ENCODE peak calls at places on chromosomes 16 and 17, in seven cellular contexts. O is MM.1S, Z is AG09309, A is AG04449, E is transverse colon, S is IMR-90, I is GM23338. C is an unnamed sample.

GRCh38 chr17:59277031-59277430 is 54.4 kb upstream of the YPEL2 start:
- DNase-seq in O (peak), Z (no peak), A (no peak), E (no peak), S (no peak), I (no peak), C (no peak)

GRCh38 chr16:70476272-70477020 is 22.1 kb downstream of the FCSK start:
- DNase-seq in O (peak), Z (peak), A (peak), E (no peak), S (peak), I (no peak), C (peak)

GRCh38 chr16:69494993-69495392 is 70.6 kb downstream of the CYB5B start:
- DNase-seq in O (no peak), Z (no peak), A (no peak), E (peak), S (no peak), I (peak), C (peak)

GRCh38 chr17:50292465-50292864 is 18.2 kb downstream of the TMEM92 start:
- DNase-seq in O (no peak), Z (no peak), A (no peak), E (no peak), S (peak), I (no peak), C (no peak)

GRCh38 chr17:59424331-59424730 is 92.9 kb downstream of the YPEL2 start:
- DNase-seq in O (peak), Z (no peak), A (no peak), E (no peak), S (no peak), I (no peak), C (no peak)

GRCh38 chr17:59357929-59358328 is 26.5 kb downstream of the YPEL2 start:
- DNase-seq in O (no peak), Z (no peak), A (no peak), E (no peak), S (peak), I (no peak), C (peak)

GRCh38 chr16:2664522-2665096 is 17.7 kb upstream of the KCTD5 start:
- DNase-seq in O (no peak), Z (no peak), A (no peak), E (no peak), S (no peak), I (no peak), C (no peak)

GRCh38 chr17:64155751-64156544 is 26.0 kb upstream of the ERN1 start:
- DNase-seq in O (no peak), Z (no peak), A (no peak), E (peak), S (peak), I (no peak), C (peak)

GRCh38 chr16:53358884-53359283 is 75.4 kb upstream of the RBL2 start:
- DNase-seq in O (no peak), Z (no peak), A (no peak), E (no peak), S (no peak), I (no peak), C (no peak)

GRCh38 chr16:50603206-50604064 is 55.2 kb downstream of the NKD1 start:
- DNase-seq in O (no peak), Z (no peak), A (no peak), E (peak), S (no peak), I (no peak), C (peak)

GRCh38 chr16:85425061-85425662 is 188.0 kb upstream of the GSE1 start:
- DNase-seq in O (no peak), Z (no peak), A (no peak), E (no peak), S (no peak), I (no peak), C (no peak)

GRCh38 chr16:62940573-62940972 is 904.3 kb upstream of the CDH8 start:
- DNase-seq in O (no peak), Z (no peak), A (no peak), E (no peak), S (no peak), I (peak), C (no peak)

GRCh38 chr16:81444448-81445121 is at the start of gene CMIP:
- DNase-seq in O (peak), Z (no peak), A (no peak), E (peak), S (peak), I (peak), C (peak)

GRCh38 chr17:17751996-17752821 is 71.0 kb downstream of the RAI1 start:
- DNase-seq in O (peak), Z (peak), A (peak), E (peak), S (peak), I (peak), C (peak)
- TF ChIP-seq CTCF in O (peak), Z (no peak), A (peak), E (no peak), S (peak), I (peak), C (no peak)

DNA sequence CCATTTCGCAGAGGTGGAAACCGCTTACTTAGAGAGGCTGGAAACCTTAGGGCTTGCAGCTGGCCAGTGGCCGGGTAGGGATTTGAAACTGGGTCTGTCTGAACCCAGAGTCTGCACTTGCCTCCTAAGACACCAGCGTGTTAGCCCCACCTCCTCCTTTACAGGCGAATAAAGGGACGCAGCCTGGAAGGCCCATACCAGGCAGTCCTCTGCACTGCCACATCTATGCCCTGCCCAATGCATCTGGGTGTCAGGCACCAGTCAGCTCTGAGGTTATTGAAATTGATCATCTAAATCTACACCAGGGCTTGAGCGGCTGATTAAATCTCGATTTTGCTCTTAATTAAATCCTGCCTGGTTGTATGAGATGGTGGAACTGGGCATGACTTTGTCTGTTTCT is 19.9 kb upstream of the NAGS start:
- DNase-seq in O (no peak), Z (no peak), A (no peak), E (no peak), S (no peak), I (peak), C (no peak)
- H3K4me3 ChIP-seq in O (no peak), Z (no peak), A (peak), E (no peak), S (no peak), I (peak), C (no peak)

DNA sequence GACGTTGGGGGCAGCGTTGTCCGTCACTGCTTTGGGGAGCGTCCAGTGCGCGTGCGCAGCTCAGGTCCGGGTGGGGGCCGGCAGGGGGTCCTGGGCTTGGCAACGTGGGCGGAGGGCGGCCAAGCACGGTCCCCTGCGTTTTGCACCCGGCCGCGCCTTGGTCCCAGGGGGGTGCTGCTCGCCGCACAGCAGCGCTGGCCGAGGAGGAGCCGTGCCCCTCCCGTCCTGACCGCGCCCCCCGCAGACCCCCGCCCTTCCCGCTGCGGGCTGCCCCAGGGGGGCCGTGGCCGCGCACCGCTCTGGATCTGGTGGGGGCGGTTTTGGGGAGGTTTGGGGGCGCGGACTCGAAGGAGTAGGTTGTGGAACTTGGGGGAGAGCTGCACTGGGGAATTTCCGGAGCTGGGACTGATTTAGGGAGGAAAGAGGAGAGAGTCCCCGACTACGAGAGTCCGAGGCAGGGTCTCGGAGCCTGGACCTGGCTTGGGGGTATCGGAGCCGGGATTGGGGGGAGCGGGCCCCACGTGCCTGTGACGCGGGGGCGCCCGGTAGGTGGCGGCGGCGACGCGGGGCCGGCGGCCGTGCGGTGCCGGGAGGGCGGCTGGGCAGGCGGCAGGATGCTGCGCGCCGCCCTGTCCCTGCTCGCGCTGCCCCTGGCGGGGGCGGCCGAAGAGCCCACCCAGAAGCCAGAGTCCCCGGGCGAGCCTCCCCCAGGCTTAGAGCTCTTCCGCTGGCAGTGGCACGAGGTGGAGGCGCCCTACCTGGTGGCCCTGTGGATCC is at the start of gene SLC9A5:
- DNase-seq in O (no peak), Z (no peak), A (no peak), E (no peak), S (no peak), I (peak), C (no peak)
- TF ChIP-seq CTCF in O (no peak), Z (no peak), A (peak), E (no peak), S (peak), I (no peak), C (no peak)

GRCh38 chr16:84110527-84110926 is 6.2 kb downstream of the MBTPS1 start:
- DNase-seq in O (peak), Z (no peak), A (no peak), E (no peak), S (no peak), I (no peak), C (no peak)
- H3K4me3 ChIP-seq in O (peak), Z (no peak), A (no peak), E (no peak), S (no peak), I (no peak), C (no peak)

DNA sequence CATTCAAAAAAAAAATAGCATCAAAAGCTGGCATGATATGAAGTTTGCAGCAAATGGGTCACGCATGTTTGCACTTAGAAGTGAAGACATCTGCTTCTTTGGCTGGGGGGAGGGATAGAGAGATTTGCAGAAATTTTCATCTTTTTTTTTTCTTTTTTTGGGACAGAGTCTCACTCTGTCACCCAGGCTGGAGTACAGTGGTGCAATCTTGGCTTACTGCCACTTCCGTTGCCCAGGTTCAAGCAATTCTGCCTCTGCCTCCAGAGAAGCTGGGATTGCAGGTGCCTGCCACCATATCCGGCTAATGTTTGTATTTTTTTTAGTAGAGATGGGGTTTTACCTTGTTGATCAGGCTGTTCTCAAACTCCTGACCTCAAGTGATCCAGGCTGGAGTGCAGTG is 478.3 kb upstream of the EEF2KMT start:
- DNase-seq in O (no peak), Z (no peak), A (no peak), E (no peak), S (no peak), I (no peak), C (no peak)
- TF ChIP-seq CTCF in O (no peak), Z (no peak), A (no peak), E (no peak), S (no peak), I (no peak), C (no peak)

GRCh38 chr16:88534731-88535141 is 35.5 kb upstream of the ZC3H18 start:
- DNase-seq in O (no peak), Z (no peak), A (no peak), E (peak), S (peak), I (peak), C (peak)
- H3K4me3 ChIP-seq in O (peak), Z (peak), A (peak), E (peak), S (peak), I (peak), C (no peak)

DNA sequence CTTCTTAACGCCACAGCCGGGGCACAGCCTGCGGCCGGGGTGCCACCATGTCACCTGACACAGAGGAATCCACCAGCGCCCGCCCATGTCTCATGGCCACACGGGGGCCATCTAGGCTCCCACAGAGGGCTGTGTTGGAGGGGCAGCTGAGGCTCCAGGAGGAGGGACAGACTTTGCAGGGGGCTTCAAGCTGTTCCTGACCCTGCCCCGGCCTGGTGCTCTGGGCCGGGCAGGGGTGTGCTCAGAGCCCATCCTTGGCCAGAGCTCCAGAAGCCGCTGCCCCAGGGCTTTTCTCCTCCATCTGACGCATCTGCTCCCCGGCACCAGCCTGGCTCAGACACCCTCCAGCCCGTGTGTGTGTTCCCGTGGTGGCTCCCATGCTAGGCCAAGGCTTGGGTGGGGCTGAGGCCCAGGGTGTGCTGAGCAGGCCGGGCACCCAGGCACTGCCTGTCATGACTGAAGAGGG is 7.8 kb upstream of the SLC38A10 start:
- DNase-seq in O (no peak), Z (no peak), A (no peak), E (no peak), S (no peak), I (no peak), C (no peak)
- TF ChIP-seq CTCF in O (no peak), Z (no peak), A (peak), E (no peak), S (no peak), I (peak), C (no peak)

GRCh38 chr17:2708585-2709172 is 2.9 kb downstream of the CLUH start:
- DNase-seq in O (no peak), Z (no peak), A (no peak), E (no peak), S (no peak), I (no peak), C (no peak)
- H3K4me3 ChIP-seq in O (no peak), Z (no peak), A (no peak), E (peak), S (no peak), I (no peak), C (no peak)

DNA sequence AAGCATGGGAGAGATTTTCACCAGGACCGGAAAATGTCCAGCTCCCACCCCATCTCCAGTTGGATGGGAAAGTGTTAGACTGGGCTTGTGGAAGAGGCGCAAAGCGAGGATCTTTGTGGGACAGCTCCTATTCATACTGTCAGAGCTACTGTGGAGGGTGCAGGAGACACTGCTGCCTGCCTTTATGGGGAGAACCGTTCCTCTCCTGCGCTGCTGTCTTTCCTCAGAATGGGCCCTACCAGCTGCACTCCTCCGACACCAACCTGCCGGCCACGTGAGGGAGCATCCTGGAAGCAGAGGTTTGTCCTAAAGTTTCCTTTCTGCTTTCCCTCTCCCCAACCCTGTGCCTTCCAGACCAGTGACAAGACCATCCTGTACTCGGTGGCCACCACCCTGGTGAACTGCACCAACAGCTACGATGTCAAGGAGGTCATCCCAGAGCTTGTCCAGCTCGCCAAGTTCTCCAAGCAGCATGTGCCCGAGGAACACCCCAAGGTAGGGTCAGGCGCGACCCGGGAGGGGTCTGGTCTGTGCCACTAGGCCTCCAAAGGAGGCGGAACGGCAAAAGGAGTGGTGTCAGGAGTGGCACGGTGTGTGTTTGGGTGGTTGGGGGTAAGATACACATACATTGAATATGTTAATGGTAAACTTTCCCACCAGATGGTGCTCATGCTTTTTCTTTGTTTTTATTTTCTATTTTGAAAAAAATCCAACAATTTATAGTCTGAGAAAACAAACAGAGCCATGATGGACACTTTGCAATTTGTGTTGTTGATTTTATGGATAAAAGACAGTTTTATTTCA is 23.0 kb downstream of the SLC35G3 start:
- DNase-seq in O (peak), Z (no peak), A (no peak), E (no peak), S (peak), I (no peak), C (peak)
- TF ChIP-seq CTCF in O (peak), Z (peak), A (no peak), E (peak), S (peak), I (peak), C (peak)

DNA sequence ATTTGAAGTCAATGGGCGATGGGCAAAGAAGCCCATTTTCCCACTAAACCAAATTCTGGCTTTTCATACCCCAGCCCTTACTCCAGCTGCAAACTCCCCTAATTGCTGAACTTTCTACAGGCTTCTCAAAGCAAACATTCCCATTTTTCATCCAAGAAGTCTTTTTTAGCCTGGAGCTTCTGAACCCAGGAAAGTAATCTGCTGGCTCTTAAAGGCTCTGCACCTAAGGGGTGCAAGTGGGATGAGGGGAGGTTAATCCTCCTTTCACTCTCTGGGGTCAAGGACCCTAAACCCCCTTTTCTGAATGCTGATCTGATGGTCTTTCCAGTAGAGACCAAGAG is 2.4 kb downstream of the HOXB7 start:
- DNase-seq in O (no peak), Z (no peak), A (no peak), E (no peak), S (no peak), I (no peak), C (no peak)
- H3K4me3 ChIP-seq in O (no peak), Z (no peak), A (no peak), E (no peak), S (no peak), I (no peak), C (no peak)